ENCODE peak calls at places on chromosome 14, in nine cellular contexts. L is SK-MEL-5; G is HCEC 1CT; I is activated naive CD8-positive, alpha-beta T cell treated with anti-CD3 and anti-CD28 coated beads, Interleukin-2, amount 10 ng/mL, durations not matched to agents 7 days and 5 days; O is NCI-H2171 treated with DMSO at 0.1 percent for 48 hours; S is pons; H is central memory CD8-positive, alpha-beta T cell; E is NCI-H2081 treated with DMSO at 0.1 percent for 48 hours; B is RPMI7951. W is an unnamed sample.
A peak's percentile ranks its signal among the peaks of the same experiment; 100 is the strongest.

GRCh38 chr14:103519043-103519836 is 3.4 kb downstream of the CKB start:
- DNase-seq in B (no peak), H (no peak), O (no peak), I (peak; percentile 36), L (no peak), E (no peak), S (no peak), G (no peak), W (no peak)

GRCh38 chr14:69670093-69670492 is 58.7 kb downstream of the SUSD6 start:
- DNase-seq in O (no peak), E (no peak), L (no peak), B (no peak), G (no peak), H (no peak), S (no peak), I (no peak), W (no peak)

GRCh38 chr14:77031680-77032482 is 3.4 kb upstream of the IRF2BPL start:
- DNase-seq in S (no peak), O (no peak), B (peak; percentile 60), L (no peak), G (peak; percentile 58), I (no peak), E (no peak), H (no peak), W (peak; percentile 54)

GRCh38 chr14:20415723-20416622 is 2.7 kb upstream of the TEP1 start:
- DNase-seq in S (peak; percentile 77), G (peak; percentile 65), L (peak; percentile 76), E (no peak), B (peak; percentile 59), I (no peak), O (peak; percentile 60), H (no peak), W (no peak)

GRCh38 chr14:36522972-36523685 is 3.1 kb upstream of the NKX2-1 start:
- DNase-seq in H (no peak), E (no peak), S (no peak), G (no peak), O (no peak), L (no peak), I (no peak), B (no peak), W (no peak)

GRCh38 chr14:33998263-33998662 is 47.4 kb upstream of the EGLN3 start:
- DNase-seq in I (no peak), G (no peak), S (no peak), H (no peak), L (no peak), O (no peak), E (no peak), B (no peak), W (no peak)

GRCh38 chr14:33475623-33476022 is 475.3 kb downstream of the EGLN3 start:
- DNase-seq in H (no peak), I (no peak), B (peak; percentile 57), G (no peak), S (peak; percentile 90), E (peak; percentile 58), O (peak; percentile 61), L (peak; percentile 47), W (peak; percentile 47)

GRCh38 chr14:97697772-97698171 is 900.6 kb downstream of the VRK1 start:
- DNase-seq in S (no peak), G (no peak), L (no peak), H (no peak), B (no peak), E (no peak), O (no peak), I (no peak), W (no peak)

GRCh38 chr14:85529803-85530574 is at the start of gene FLRT2:
- DNase-seq in H (no peak), E (no peak), O (no peak), G (peak; percentile 60), L (no peak), B (peak; percentile 76), S (no peak), I (peak; percentile 28), W (peak; percentile 67)

GRCh38 chr14:68674538-68675232 is 118.2 kb downstream of the ZFP36L1 start:
- DNase-seq in S (no peak), H (no peak), B (no peak), L (no peak), E (no peak), I (no peak), O (no peak), G (no peak), W (no peak)

GRCh38 chr14:100988411-100988900 is 84.9 kb upstream of the RTL1 start:
- DNase-seq in E (no peak), H (no peak), B (peak; percentile 7), S (no peak), L (peak; percentile 98), I (no peak), G (no peak), O (no peak), W (no peak)

GRCh38 chr14:67371247-67372148 is 11.4 kb downstream of the EIF2S1 start:
- DNase-seq in O (no peak), S (no peak), G (no peak), L (peak; percentile 51), E (no peak), I (no peak), B (no peak), H (no peak), W (no peak)

GRCh38 chr14:34797747-34798583 is 77.2 kb downstream of the BAZ1A start:
- DNase-seq in B (no peak), E (no peak), S (no peak), G (no peak), H (no peak), L (no peak), I (no peak), O (no peak), W (no peak)

GRCh38 chr14:73829526-73830431 is 21.9 kb upstream of the PTGR2 start:
- DNase-seq in I (no peak), O (no peak), G (peak; percentile 58), B (peak; percentile 77), H (no peak), L (no peak), E (no peak), S (no peak), W (peak; percentile 43)

W was measured in MG63.